ENCODE peak calls at places on chromosome 1, in four cellular contexts. C is T-helper 2 cell, P is fibroblast of the conjunctiva, M is RCC 7860. G is an unnamed sample.

GRCh38 chr1:22184892-22185612 is 42.2 kb upstream of the WNT4 start:
- DNase-seq in C (no peak), P (no peak), M (peak), G (no peak)

GRCh38 chr1:15808955-15809354 is 1.5 kb upstream of the UQCRHL start:
- DNase-seq in C (no peak), P (no peak), M (no peak), G (no peak)

GRCh38 chr1:16143566-16144324 is 12.1 kb downstream of the EPHA2 start:
- DNase-seq in C (no peak), P (no peak), M (peak), G (no peak)

GRCh38 chr1:40797668-40798010 is 14.1 kb downstream of the KCNQ4 start:
- DNase-seq in C (no peak), P (no peak), M (no peak), G (no peak)

GRCh38 chr1:85573348-85573747 is 7.2 kb upstream of the CCN1 start:
- DNase-seq in C (no peak), P (no peak), M (no peak), G (peak)

GRCh38 chr1:88169144-88169543 is 514.9 kb upstream of the PKN2 start:
- DNase-seq in C (no peak), P (no peak), M (no peak), G (no peak)

GRCh38 chr1:42177551-42177981 is 13.0 kb upstream of the GUCA2A start:
- DNase-seq in C (no peak), P (peak), M (no peak), G (peak)

GRCh38 chr1:186188004-186188539 is 187.0 kb downstream of the TPR start:
- DNase-seq in C (no peak), P (peak), M (peak), G (peak)

GRCh38 chr1:151613275-151613867 is 1.5 kb downstream of the SNX27 start:
- DNase-seq in C (no peak), P (no peak), M (no peak), G (no peak)

GRCh38 chr1:15757575-15758401 is 807 bp upstream of the FBLIM1 start:
- DNase-seq in C (no peak), P (no peak), M (no peak), G (no peak)